ENCODE peak calls at places on chromosomes 13 and 19, in eight cellular contexts. Y is naive thymus-derived CD8-positive, alpha-beta T cell; R is natural killer cell; T is activated CD8-positive, alpha-beta T cell treated with anti-CD3 and anti-CD28 coated beads, Interleukin-2, amount 10 ng/mL, durations not matched to agents 7 days and 5 days; E is lower lobe of right lung; K is upper lobe of right lung; U is activated naive CD8-positive, alpha-beta T cell treated with anti-CD3 and anti-CD28 coated beads, Interleukin-2, amount 50 U/mL, for 24 hours; O is activated T-cell treated with anti-CD3 and anti-CD28 coated beads, Interleukin-2, amount 50 U/mL, for 4 hours. X is an unnamed sample.

GRCh38 chr13:110275931-110276552 is 30.9 kb downstream of the COL4A1 start:
- ATAC-seq in O (no peak), T (no peak), E (no peak), K (no peak), Y (no peak), R (no peak), U (no peak), X (no peak)

GRCh38 chr19:2462635-2463421 is 6.1 kb upstream of the LMNB2 start:
- ATAC-seq in O (no peak), T (no peak), E (peak; percentile 89), Y (no peak), R (no peak), K (peak; percentile 91), U (no peak), X (no peak)

GRCh38 chr19:56159009-56159501 is 16.8 kb upstream of the GALP start:
- ATAC-seq in O (no peak), K (no peak), E (no peak), T (no peak), U (no peak), Y (no peak), R (no peak), X (peak; percentile 38)

GRCh38 chr13:98220188-98220765 is 43.2 kb upstream of the RNF113B start:
- ATAC-seq in U (no peak), R (no peak), Y (no peak), O (no peak), T (no peak), K (no peak), E (no peak), X (no peak)

GRCh38 chr13:77476456-77476855 is 59.0 kb upstream of the SCEL start:
- ATAC-seq in T (no peak), Y (no peak), R (no peak), U (no peak), E (no peak), O (no peak), K (no peak), X (no peak)

GRCh38 chr19:5536337-5536894 is 31.3 kb downstream of the TINCR start:
- ATAC-seq in E (peak; percentile 75), U (no peak), O (no peak), K (peak; percentile 86), T (no peak), R (no peak), Y (no peak), X (no peak)

GRCh38 chr19:41896581-41896942 is 13.6 kb downstream of the ARHGEF1 start:
- ATAC-seq in U (no peak), T (no peak), O (no peak), K (no peak), E (no peak), Y (no peak), R (no peak), X (no peak)

GRCh38 chr19:16576690-16577530 is 4.7 kb upstream of the SLC35E1 start:
- ATAC-seq in T (no peak), Y (no peak), E (no peak), U (no peak), K (no peak), O (no peak), R (no peak), X (no peak)

GRCh38 chr19:27779953-27780352 is 1433.0 kb downstream of the UQCRFS1 start:
- ATAC-seq in R (no peak), K (no peak), E (no peak), O (no peak), U (no peak), T (no peak), Y (no peak), X (no peak)

GRCh38 chr13:114142137-114142550 is 9.7 kb upstream of the RASA3 start:
- ATAC-seq in O (no peak), R (no peak), U (no peak), K (peak; percentile 5), T (no peak), E (peak; percentile 24), Y (no peak), X (peak; percentile 7)

GRCh38 chr13:75505327-75505726 is 23.4 kb upstream of the TBC1D4 start:
- ATAC-seq in R (no peak), T (no peak), U (no peak), Y (no peak), E (peak; percentile 51), K (peak; percentile 71), O (no peak), X (no peak)

GRCh38 chr19:54882758-54883157 is 8.7 kb downstream of the FCAR start:
- ATAC-seq in U (no peak), R (peak; percentile 86), O (no peak), Y (no peak), E (no peak), K (peak; percentile 13), T (peak; percentile 92), X (no peak)

GRCh38 chr19:58009666-58010301 is 7.2 kb upstream of the ZNF606 start:
- ATAC-seq in U (peak; percentile 57), R (peak; percentile 85), Y (peak; percentile 50), E (peak; percentile 77), T (peak; percentile 95), K (peak; percentile 71), O (peak; percentile 86), X (peak; percentile 96)

GRCh38 chr13:35953537-35954206 is 177.5 kb downstream of the DCLK1 start:
- ATAC-seq in R (no peak), Y (no peak), T (no peak), K (peak; percentile 86), U (no peak), E (peak; percentile 88), O (no peak), X (no peak)

GRCh38 chr19:19192910-19193423 is 909 bp downstream of the RFXANK start:
- ATAC-seq in K (no peak), O (no peak), R (no peak), E (no peak), Y (peak; percentile 17), U (no peak), T (peak; percentile 17), X (no peak)

GRCh38 chr19:4979211-4979807 is 10.4 kb downstream of the KDM4B start:
- ATAC-seq in R (no peak), U (no peak), E (no peak), K (no peak), T (no peak), O (no peak), Y (no peak), X (no peak)

GRCh38 chr13:94119360-94119936 is 360.0 kb downstream of the DCT start:
- ATAC-seq in R (no peak), K (peak; percentile 84), E (peak; percentile 64), U (no peak), T (no peak), Y (no peak), O (no peak), X (no peak)

GRCh38 chr13:101511161-101511560 is 58.7 kb downstream of the ITGBL1 start:
- ATAC-seq in E (no peak), T (no peak), K (no peak), R (no peak), O (no peak), Y (no peak), U (no peak), X (no peak)

GRCh38 chr19:58409010-58409790 is 751 bp downstream of the ZNF584 start:
- ATAC-seq in O (peak; percentile 7), T (peak; percentile 20), K (peak; percentile 14), Y (no peak), E (peak; percentile 31), U (peak; percentile 42), R (no peak), X (no peak)

GRCh38 chr13:71806885-71807284 is 60.1 kb downstream of the DACH1 start:
- ATAC-seq in O (no peak), R (no peak), Y (no peak), E (no peak), U (no peak), T (no peak), K (no peak), X (no peak)

GRCh38 chr19:54660306-54660705 is 2.5 kb upstream of the LILRB4 start:
- ATAC-seq in K (peak; percentile 33), U (no peak), R (no peak), T (no peak), E (peak; percentile 37), Y (no peak), O (no peak), X (no peak)

GRCh38 chr13:33050161-33050560 is 33.9 kb downstream of the KL start:
- ATAC-seq in Y (no peak), T (no peak), R (no peak), E (no peak), K (no peak), O (no peak), U (no peak), X (no peak)

GRCh38 chr13:114148521-114148855 is 16.1 kb upstream of the RASA3 start:
- ATAC-seq in T (peak; percentile 94), E (peak; percentile 68), Y (peak; percentile 89), R (peak; percentile 91), U (peak; percentile 90), K (peak; percentile 46), O (peak; percentile 91), X (peak; percentile 92)

GRCh38 chr19:16339361-16339725 is 14.7 kb downstream of the KLF2 start:
- ATAC-seq in U (no peak), R (no peak), E (no peak), T (no peak), Y (no peak), O (no peak), K (no peak), X (no peak)

GRCh38 chr19:5075603-5076002 is 106.7 kb downstream of the KDM4B start:
- ATAC-seq in Y (peak; percentile 72), K (no peak), E (no peak), T (peak; percentile 84), U (peak; percentile 67), O (no peak), R (peak; percentile 77), X (peak; percentile 42)

GRCh38 chr13:20924758-20925394 is 22.3 kb upstream of the XPO4 start:
- ATAC-seq in O (no peak), E (peak; percentile 79), R (no peak), T (peak; percentile 77), K (peak; percentile 86), U (peak; percentile 61), Y (peak; percentile 63), X (peak; percentile 32)

GRCh38 chr13:73325351-73326214 is 266.8 kb downstream of the KLF5 start:
- ATAC-seq in O (no peak), R (no peak), U (no peak), Y (no peak), K (peak; percentile 44), E (no peak), T (no peak), X (peak; percentile 49)

GRCh38 chr13:45433381-45433790 is 15.2 kb upstream of the SLC25A30 start:
- ATAC-seq in R (no peak), K (no peak), Y (no peak), U (no peak), T (no peak), O (no peak), E (no peak), X (no peak)

GRCh38 chr19:47106819-47107200 is 6.8 kb downstream of the ZC3H4 start:
- ATAC-seq in Y (no peak), R (no peak), U (no peak), T (no peak), E (no peak), K (no peak), O (no peak), X (peak; percentile 10)

GRCh38 chr19:44696939-44697669 is 1.8 kb upstream of the CEACAM16 start:
- ATAC-seq in T (no peak), U (no peak), E (peak; percentile 61), Y (no peak), R (no peak), O (no peak), K (peak; percentile 64), X (no peak)

GRCh38 chr19:16062789-16063188 is 13.5 kb upstream of the TPM4 start:
- ATAC-seq in Y (no peak), T (peak; percentile 45), K (peak; percentile 81), R (peak; percentile 88), O (peak; percentile 50), U (no peak), E (peak; percentile 81), X (no peak)